ENCODE peak calls at places on chromosomes 12 and 14, in five cellular contexts. B is right lobe of liver; O is heart left ventricle; P is left lung; I is CD4-positive, alpha-beta T cell. X is an unnamed sample.

GRCh38 chr12:57127101-57127709 is 1.1 kb upstream of the LRP1 start:
- DNase-seq in B (peak), O (peak), P (peak), I (peak), X (no peak)

GRCh38 chr14:91298576-91298975 is 54.1 kb upstream of the GPR68 start:
- DNase-seq in B (no peak), O (no peak), P (no peak), I (no peak), X (no peak)

GRCh38 chr12:57771271-57771872 is 533 bp downstream of the METTL1 start:
- DNase-seq in B (peak), O (peak), P (peak), I (peak), X (no peak)

GRCh38 chr12:47343684-47344567 is 264.2 kb upstream of the AMIGO2 start:
- DNase-seq in B (no peak), O (no peak), P (no peak), I (no peak), X (no peak)

GRCh38 chr14:103118019-103118662 is 5.1 kb upstream of the TNFAIP2 start:
- DNase-seq in B (peak), O (peak), P (peak), I (no peak), X (no peak)

GRCh38 chr12:85550924-85551323 is 270.9 kb downstream of the ALX1 start:
- DNase-seq in B (no peak), O (no peak), P (no peak), I (no peak), X (no peak)

GRCh38 chr12:79871621-79872020 is 63.3 kb downstream of the PPP1R12A start:
- DNase-seq in B (no peak), O (no peak), P (no peak), I (no peak), X (no peak)

GRCh38 chr12:111454311-111454710 is 48.6 kb downstream of the SH2B3 start:
- DNase-seq in B (no peak), O (no peak), P (no peak), I (no peak), X (peak)

GRCh38 chr12:12837025-12837872 is 24.1 kb downstream of the DDX47 start:
- DNase-seq in B (no peak), O (peak), P (peak), I (no peak), X (no peak)

DNA sequence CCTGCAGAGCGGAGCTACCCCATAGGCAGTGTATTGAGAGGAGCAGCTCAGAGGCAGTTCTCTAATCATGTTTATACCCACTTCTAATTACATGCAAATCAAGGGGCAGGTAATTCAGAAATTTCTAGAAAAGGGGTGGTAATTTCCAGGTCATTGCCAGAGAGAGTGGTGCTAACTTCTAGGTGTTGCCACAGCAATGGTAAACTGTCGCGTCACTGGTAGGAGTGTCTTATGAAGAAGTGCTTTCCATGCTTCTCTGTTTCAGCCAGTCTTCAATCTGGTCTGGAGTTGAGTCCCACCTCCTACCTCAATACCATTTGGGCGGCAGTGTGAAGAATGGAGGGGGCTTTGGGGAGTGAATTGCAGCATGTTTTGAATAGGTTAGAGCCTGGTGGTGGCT is 8.5 kb upstream of the AMN1 start:
- DNase-seq in B (no peak), O (no peak), P (no peak), I (no peak), X (no peak)
- TF ChIP-seq CTCF in B (no peak), O (no peak), P (no peak), I (no peak), X (no peak)

DNA sequence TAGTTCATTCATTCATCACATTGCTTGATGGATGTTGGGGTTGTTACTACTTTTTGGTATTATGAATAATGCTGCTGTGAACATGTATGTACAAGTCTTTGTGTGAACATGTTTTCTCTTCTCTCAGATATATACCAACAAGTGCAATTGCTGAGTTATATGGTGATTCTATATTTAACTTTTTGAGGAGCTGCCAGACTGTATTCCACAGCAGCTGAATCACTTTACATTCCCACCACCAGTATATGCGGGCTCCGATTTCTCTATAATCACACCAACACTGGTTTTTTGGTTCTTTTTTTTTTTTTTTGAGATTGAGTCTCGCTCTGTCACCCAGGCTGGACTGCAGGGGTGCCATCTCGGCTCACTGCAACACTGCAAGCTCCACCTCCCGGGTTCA is 22.2 kb upstream of the PLEKHG6 start:
- DNase-seq in B (no peak), O (no peak), P (no peak), I (no peak), X (no peak)
- TF ChIP-seq CTCF in B (no peak), O (no peak), P (no peak), I (no peak), X (no peak)

GRCh38 chr12:75887979-75888378 is 143.6 kb downstream of the PHLDA1 start:
- DNase-seq in B (no peak), O (no peak), P (no peak), I (no peak), X (no peak)
- TF ChIP-seq CTCF in B (no peak), O (no peak), P (no peak), I (no peak), X (no peak)

GRCh38 chr14:93331375-93332031 is 1.3 kb downstream of the BTBD7 start:
- DNase-seq in B (peak), O (peak), P (no peak), I (no peak), X (no peak)

GRCh38 chr14:93330609-93331000 is 2.2 kb downstream of the BTBD7 start:
- DNase-seq in B (no peak), O (no peak), P (no peak), I (no peak), X (no peak)

GRCh38 chr14:93332032-93332852 is 594 bp downstream of the BTBD7 start:
- DNase-seq in B (peak), O (peak), P (peak), I (peak), X (peak)

GRCh38 chr14:93333631-93334095 is 827 bp upstream of the BTBD7 start:
- DNase-seq in B (no peak), O (no peak), P (no peak), I (no peak), X (no peak)

DNA sequence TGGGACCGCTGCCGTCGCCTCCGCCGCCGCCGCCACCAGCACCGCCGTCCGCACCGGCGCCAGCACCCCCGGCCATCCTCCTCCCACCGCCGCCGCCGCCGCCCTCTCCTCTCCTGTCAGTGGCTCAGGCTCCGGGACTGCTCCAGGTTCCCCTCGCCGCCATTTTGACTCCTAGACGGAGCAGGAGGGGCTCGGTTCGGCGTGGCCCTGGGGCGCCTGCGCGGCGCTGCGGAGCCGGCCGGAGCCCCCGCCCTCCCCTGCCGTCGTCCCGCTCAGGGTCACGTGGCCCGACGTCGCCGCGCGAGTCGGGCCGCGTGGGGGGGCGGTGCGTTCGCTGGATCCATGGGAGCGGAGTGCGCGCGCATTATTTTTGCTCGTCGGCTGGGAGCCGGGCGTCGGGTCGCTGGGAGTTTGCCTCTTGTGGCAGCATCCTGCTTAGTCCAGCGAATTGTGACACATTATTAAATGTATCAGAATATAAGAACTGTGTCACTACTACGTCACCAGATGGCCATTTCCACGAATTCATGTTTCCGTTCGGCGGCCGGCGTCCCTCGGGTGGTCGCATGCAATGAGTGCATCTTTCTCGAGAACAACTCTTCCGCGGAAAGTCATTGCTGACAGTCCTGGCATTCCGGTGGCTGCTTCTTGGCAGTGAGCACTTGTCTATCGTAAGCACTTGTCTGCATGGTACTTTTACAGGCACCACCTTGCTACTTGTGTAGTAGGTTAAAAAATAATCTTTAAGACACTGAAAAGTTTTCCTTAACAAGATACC is at the start of gene BTBD7:
- DNase-seq in B (peak), O (peak), P (peak), I (peak), X (peak)
- TF ChIP-seq CTCF in B (peak), O (peak), P (peak), I (no peak), X (peak)

DNA sequence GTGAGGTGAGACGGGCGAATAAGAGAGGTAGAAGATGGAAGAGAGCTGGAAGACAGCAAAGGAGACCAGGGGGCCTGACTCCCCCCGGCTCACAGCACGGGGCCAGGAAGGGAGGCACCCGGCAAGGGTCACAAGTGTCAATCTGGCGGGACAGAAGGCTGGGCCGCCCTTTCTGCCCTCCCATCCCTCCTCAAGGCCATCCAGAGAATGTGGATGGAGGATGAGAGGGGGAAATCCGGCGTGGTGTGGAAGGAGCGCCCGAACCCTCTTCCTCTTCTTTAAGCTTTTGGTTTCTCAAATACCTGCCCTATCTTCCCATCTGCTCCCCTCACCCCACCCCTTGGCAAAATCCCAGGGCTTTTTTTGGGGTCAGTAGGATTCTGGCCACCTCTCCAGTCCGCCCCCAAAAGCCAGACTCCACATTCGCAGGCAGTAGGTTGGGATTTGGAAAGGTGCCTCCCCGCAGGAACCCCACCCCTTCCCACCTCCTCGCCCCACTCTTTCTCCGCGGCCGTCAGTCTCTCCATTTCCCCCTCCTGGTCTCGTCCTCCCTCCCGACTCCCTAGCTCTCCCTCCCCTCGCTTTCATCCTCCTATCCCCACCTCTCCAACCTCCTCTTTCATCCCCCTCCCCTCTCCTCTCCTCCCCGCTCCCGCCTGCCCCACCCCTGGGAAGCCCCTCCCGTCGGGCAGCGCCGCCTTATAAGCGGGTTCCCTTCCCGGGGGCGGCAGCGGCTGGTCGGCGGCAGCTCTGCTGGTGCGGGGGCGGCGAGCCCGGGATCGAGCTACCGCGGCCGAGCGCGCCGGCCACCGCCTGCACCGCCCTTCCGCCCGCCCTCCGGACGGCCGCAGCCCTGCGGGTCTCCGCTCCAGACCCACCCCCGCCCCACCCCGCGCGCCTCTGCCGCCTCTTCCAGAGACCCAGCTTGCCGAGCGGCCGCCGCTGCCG is at the start of gene PTMS:
- DNase-seq in B (peak), O (peak), P (peak), I (no peak), X (peak)
- TF ChIP-seq CTCF in B (no peak), O (no peak), P (no peak), I (no peak), X (no peak)

DNA sequence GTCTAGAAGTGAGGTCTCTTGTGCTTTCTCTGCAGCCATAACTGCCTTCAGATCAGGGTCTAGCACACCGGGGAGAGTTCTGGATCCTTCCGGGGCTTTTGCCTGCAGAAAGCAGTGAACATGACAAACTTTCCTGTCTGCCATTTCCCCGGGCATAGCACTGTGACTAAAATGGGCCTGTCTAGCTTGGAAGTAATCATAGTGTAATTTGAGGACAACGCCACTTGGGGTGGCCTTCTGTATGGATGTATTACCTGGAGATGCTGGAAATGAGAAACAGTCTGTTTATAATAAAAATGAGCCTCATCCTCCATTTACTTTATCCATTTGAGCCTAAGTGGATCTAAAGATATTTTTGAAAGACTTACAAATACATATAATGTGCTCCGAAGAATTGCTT is 453.7 kb downstream of the VRK1 start:
- DNase-seq in B (no peak), O (no peak), P (no peak), I (no peak), X (no peak)
- TF ChIP-seq CTCF in B (no peak), O (no peak), P (no peak), I (no peak), X (no peak)

DNA sequence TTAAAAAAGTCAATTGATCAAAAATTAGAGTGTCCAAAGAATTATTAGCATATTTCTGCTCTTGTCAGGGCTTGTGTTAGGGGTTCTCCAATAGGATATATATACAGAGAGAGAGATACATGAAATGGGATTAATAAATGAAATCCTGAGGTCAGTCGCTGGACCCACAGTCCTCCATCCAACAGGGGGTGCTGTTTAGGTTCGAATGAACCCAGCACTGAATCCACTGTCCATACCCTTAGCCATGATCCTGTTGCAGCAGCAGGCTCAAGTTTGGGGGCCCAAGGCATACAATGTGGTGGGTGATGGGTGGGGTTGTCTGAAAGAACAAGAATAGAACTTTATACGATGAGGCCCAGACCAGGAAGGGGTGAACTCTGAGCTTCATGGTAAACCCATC is 780 bp upstream of the MYO1H start:
- DNase-seq in B (no peak), O (no peak), P (no peak), I (no peak), X (no peak)
- TF ChIP-seq CTCF in B (no peak), O (no peak), P (no peak), I (no peak), X (no peak)

DNA sequence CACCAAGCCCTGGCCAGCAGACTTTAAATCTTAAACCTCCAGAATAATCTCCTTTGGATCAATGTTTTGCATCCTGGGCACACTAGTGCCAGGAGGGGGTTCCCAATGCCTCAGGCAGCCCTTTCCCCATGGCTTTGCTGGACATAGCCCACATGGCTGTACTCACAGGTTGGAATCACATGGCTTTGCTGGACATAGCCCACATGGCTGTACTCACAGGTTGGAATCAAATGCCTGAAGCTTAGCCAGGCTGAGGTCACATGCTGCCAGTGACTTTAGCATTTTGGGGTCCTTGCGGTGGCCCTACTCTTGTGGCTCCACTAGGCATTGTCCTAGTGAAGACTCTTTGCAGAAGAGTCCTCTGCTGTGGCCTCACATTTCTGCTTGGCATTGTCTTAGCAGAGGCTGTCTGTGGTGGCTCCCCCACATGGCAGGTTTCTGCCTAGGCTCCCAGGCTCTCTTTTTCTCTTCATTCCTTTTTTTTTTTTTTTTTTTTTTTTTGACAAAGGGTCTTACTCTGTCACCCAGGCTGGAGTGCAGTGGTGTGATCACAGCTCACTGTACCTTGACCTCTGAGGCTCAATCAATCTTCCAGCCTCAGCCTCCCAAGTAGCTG is 13.0 kb downstream of the FLVCR2 start:
- DNase-seq in B (no peak), O (no peak), P (no peak), I (no peak), X (no peak)
- TF ChIP-seq CTCF in B (no peak), O (no peak), P (no peak), I (no peak), X (no peak)

GRCh38 chr14:58401587-58401986 is 5.9 kb downstream of the TOMM20L start:
- DNase-seq in B (no peak), O (no peak), P (no peak), I (no peak), X (no peak)
- TF ChIP-seq CTCF in B (no peak), O (no peak), P (no peak), I (no peak), X (no peak)